ENCODE peak calls at places on chromosome 10, in six cellular contexts. C is RWPE1; S is activated CD8-positive, alpha-beta memory T cell treated with anti-CD3 and anti-CD28 coated beads for 48 hours; R is CD8-positive, alpha-beta T cell; O is smooth muscle cell of the brain vasculature; L is NCI-H1417. U is an unnamed sample.

GRCh38 chr10:361203-362135 is 226.2 kb downstream of the ZMYND11 start:
- DNase-seq in C (no peak), S (no peak), R (no peak), O (no peak), L (peak; percentile 82), U (no peak)

GRCh38 chr10:133442191-133442966 is 11.4 kb upstream of the SCART1 start:
- DNase-seq in C (no peak), S (no peak), R (no peak), O (no peak), L (no peak), U (peak; percentile 60)

GRCh38 chr10:126969310-126969709 is 64.1 kb downstream of the DOCK1 start:
- DNase-seq in C (peak; percentile 52), S (no peak), R (no peak), O (no peak), L (no peak), U (no peak)

GRCh38 chr10:103545771-103546281 is 52.3 kb downstream of the NEURL1 start:
- DNase-seq in C (no peak), S (no peak), R (no peak), O (no peak), L (no peak), U (no peak)

GRCh38 chr10:101043356-101043707 is 12.3 kb downstream of the SFXN3 start:
- DNase-seq in C (no peak), S (no peak), R (no peak), O (no peak), L (peak; percentile 74), U (no peak)

GRCh38 chr10:119217937-119218579 is 10.7 kb downstream of the GRK5 start:
- DNase-seq in C (no peak), S (no peak), R (no peak), O (no peak), L (no peak), U (no peak)

GRCh38 chr10:4034907-4035581 is 250.0 kb upstream of the KLF6 start:
- DNase-seq in C (no peak), S (no peak), R (no peak), O (peak; percentile 32), L (peak; percentile 48), U (no peak)

GRCh38 chr10:93993782-93994668 is at the start of gene PLCE1:
- DNase-seq in C (peak; percentile 58), S (peak; percentile 3), R (no peak), O (no peak), L (peak; percentile 78), U (peak; percentile 82)

GRCh38 chr10:75528392-75528791 is 97.0 kb downstream of the LRMDA start:
- DNase-seq in C (no peak), S (no peak), R (no peak), O (no peak), L (no peak), U (no peak)

GRCh38 chr10:102581401-102581800 is 62.9 kb upstream of the TRIM8 start:
- DNase-seq in C (no peak), S (no peak), R (no peak), O (no peak), L (no peak), U (no peak)

GRCh38 chr10:116947838-116948529 is 57.0 kb downstream of the SHTN1 start:
- DNase-seq in C (peak; percentile 77), S (no peak), R (no peak), O (peak; percentile 13), L (peak; percentile 15), U (no peak)

GRCh38 chr10:121027390-121027789 is 176.2 kb downstream of the WDR11 start:
- DNase-seq in C (no peak), S (no peak), R (no peak), O (no peak), L (no peak), U (no peak)

GRCh38 chr10:110834622-110835219 is 37.0 kb upstream of the PDCD4 start:
- DNase-seq in C (no peak), S (peak; percentile 27), R (no peak), O (no peak), L (peak; percentile 10), U (no peak)

GRCh38 chr10:131425752-131426529 is 114.4 kb upstream of the TCERG1L start:
- DNase-seq in C (no peak), S (no peak), R (no peak), O (no peak), L (no peak), U (no peak)

U was measured in coronary artery.